ENCODE peak calls at places on chromosomes 13 and 19, in seven cellular contexts. D is K562, V is HepG2, Z is GM12891, J is GM12878, R is SK-N-SH, E is H1. P is an unnamed sample.

GRCh38 chr19:710767-711166 is 2.0 kb downstream of the PALM start:
- DNase-seq in V (no peak), R (no peak), E (no peak), D (no peak), Z (no peak), J (no peak), P (no peak)

GRCh38 chr13:54799621-54800226 is 1771.1 kb downstream of the OLFM4 start:
- DNase-seq in V (no peak), E (no peak), Z (no peak), R (no peak), J (no peak), D (no peak), P (no peak)

GRCh38 chr13:107743983-107744382 is 471.4 kb downstream of the LIG4 start:
- DNase-seq in D (no peak), Z (no peak), V (no peak), J (no peak), E (no peak), R (no peak), P (no peak)

GRCh38 chr19:19059837-19060611 is 3.8 kb upstream of the SLC25A42 start:
- DNase-seq in V (no peak), J (no peak), Z (no peak), R (no peak), D (peak), E (no peak), P (no peak)

GRCh38 chr19:48547722-48548121 is 4.2 kb upstream of the SULT2B1 start:
- DNase-seq in V (no peak), Z (no peak), J (no peak), D (no peak), R (no peak), E (no peak), P (no peak)

GRCh38 chr19:13839938-13840750 is 36.8 kb upstream of the NANOS3 start:
- DNase-seq in R (no peak), D (no peak), J (no peak), V (no peak), E (no peak), Z (no peak), P (no peak)

GRCh38 chr13:78133511-78133910 is 214.9 kb upstream of the EDNRB start:
- DNase-seq in R (peak), E (no peak), D (no peak), J (no peak), Z (no peak), V (no peak), P (no peak)

GRCh38 chr13:101792189-101792588 is 339.7 kb downstream of the ITGBL1 start:
- DNase-seq in E (no peak), R (no peak), D (no peak), J (no peak), Z (no peak), V (no peak), P (no peak)

GRCh38 chr13:36764536-36764935 is 54.5 kb upstream of the RFXAP start:
- DNase-seq in D (no peak), E (no peak), J (no peak), V (no peak), R (no peak), Z (no peak), P (no peak)

GRCh38 chr13:47114030-47114429 is 217.2 kb upstream of the HTR2A start:
- DNase-seq in D (no peak), J (no peak), Z (no peak), R (no peak), E (no peak), V (no peak), P (no peak)

GRCh38 chr19:11699931-11700794 is 38.6 kb downstream of the ZNF823 start:
- DNase-seq in E (no peak), J (no peak), Z (no peak), D (peak), V (peak), R (peak), P (no peak)

GRCh38 chr13:43908156-43909126 is 28.7 kb downstream of the LACC1 start:
- DNase-seq in R (peak), E (no peak), J (no peak), V (peak), D (no peak), Z (no peak), P (no peak)

GRCh38 chr19:28169168-28169862 is 1043.6 kb downstream of the UQCRFS1 start:
- DNase-seq in D (no peak), Z (no peak), E (no peak), V (no peak), J (no peak), R (no peak), P (no peak)

GRCh38 chr19:18834644-18834984 is 2.9 kb downstream of the UPF1 start:
- DNase-seq in R (no peak), D (no peak), E (no peak), J (no peak), Z (no peak), V (no peak), P (no peak)

GRCh38 chr19:48319647-48320537 is 5.5 kb upstream of the EMP3 start:
- DNase-seq in V (peak), J (no peak), D (peak), Z (no peak), E (no peak), R (peak), P (no peak)

GRCh38 chr19:12720851-12721655 is 2.7 kb downstream of the TNPO2 start:
- DNase-seq in V (no peak), E (no peak), D (peak), Z (no peak), R (peak), J (no peak), P (no peak)

GRCh38 chr13:109436841-109437240 is 349.5 kb downstream of the IRS2 start:
- DNase-seq in E (no peak), J (no peak), Z (no peak), D (no peak), R (no peak), V (no peak), P (no peak)

GRCh38 chr19:35284153-35285140 is 2.1 kb downstream of the HAMP start:
- DNase-seq in R (no peak), J (no peak), Z (no peak), E (no peak), D (no peak), V (peak), P (no peak)

GRCh38 chr19:23116802-23117571 is at the start of gene ZNF730:
- DNase-seq in J (peak), V (no peak), D (peak), R (peak), E (peak), Z (peak), P (peak)

GRCh38 chr13:78201411-78201810 is 282.8 kb upstream of the EDNRB start:
- DNase-seq in J (peak), E (no peak), D (no peak), Z (no peak), V (no peak), R (no peak), P (no peak)

GRCh38 chr13:29923554-29924481 is 73.4 kb upstream of the UBL3 start:
- DNase-seq in J (no peak), E (peak), V (peak), Z (peak), R (peak), D (peak), P (peak)

GRCh38 chr19:58474291-58474996 is 1.7 kb upstream of the ZNF446 start:
- DNase-seq in J (no peak), R (peak), D (no peak), E (no peak), V (no peak), Z (no peak), P (no peak)

GRCh38 chr19:13008926-13009787 is 13.9 kb downstream of the NFIX start:
- DNase-seq in Z (no peak), R (peak), E (no peak), J (no peak), D (peak), V (no peak), P (no peak)

GRCh38 chr13:97600438-97601080 is 166.6 kb downstream of the RAP2A start:
- DNase-seq in R (no peak), D (no peak), V (peak), Z (no peak), J (no peak), E (no peak), P (no peak)

GRCh38 chr13:103883698-103884097 is 817.5 kb upstream of the SLC10A2 start:
- DNase-seq in D (no peak), E (no peak), J (no peak), R (no peak), V (no peak), Z (no peak), P (no peak)

GRCh38 chr19:19570561-19570960 is 32.5 kb downstream of the CILP2 start:
- DNase-seq in D (no peak), Z (no peak), E (no peak), V (no peak), R (no peak), J (no peak), P (no peak)

GRCh38 chr13:105343134-105343806 is 1192.2 kb downstream of the EFNB2 start:
- DNase-seq in J (no peak), R (no peak), V (no peak), D (no peak), E (no peak), Z (no peak), P (no peak)

GRCh38 chr19:1860821-1861598 is 2.4 kb downstream of the KLF16 start:
- DNase-seq in Z (no peak), D (no peak), E (no peak), J (no peak), R (no peak), V (no peak), P (no peak)

GRCh38 chr19:35019144-35019543 is 11.1 kb upstream of the SCN1B start:
- DNase-seq in Z (no peak), D (no peak), R (no peak), E (no peak), V (no peak), J (no peak), P (no peak)

GRCh38 chr19:51111606-51112005 is 3.4 kb upstream of the CTU1 start:
- DNase-seq in R (no peak), Z (no peak), D (no peak), V (peak), J (no peak), E (no peak), P (no peak)

GRCh38 chr13:109990296-109990695 is 203.9 kb upstream of the IRS2 start:
- DNase-seq in R (no peak), V (no peak), J (no peak), E (no peak), D (no peak), Z (no peak), P (no peak)

GRCh38 chr19:17560205-17560595 is 4.8 kb downstream of the COLGALT1 start:
- DNase-seq in Z (no peak), D (no peak), E (no peak), J (no peak), V (no peak), R (no peak), P (no peak)

GRCh38 chr13:87676254-87677042 is 5.3 kb downstream of the SLITRK5 start:
- DNase-seq in D (no peak), Z (no peak), E (no peak), R (peak), J (no peak), V (no peak), P (no peak)

GRCh38 chr19:17860993-17861360 is 1.3 kb downstream of the RPL18A start:
- DNase-seq in R (no peak), J (no peak), V (no peak), E (no peak), D (peak), Z (no peak), P (no peak)

GRCh38 chr13:45662122-45662521 is 40.0 kb upstream of the CBY2 start:
- DNase-seq in E (no peak), R (no peak), J (no peak), V (no peak), Z (no peak), D (no peak), P (no peak)

GRCh38 chr13:36282818-36283432 is 14.7 kb downstream of the CCDC169 start:
- DNase-seq in V (peak), Z (no peak), J (no peak), R (peak), E (no peak), D (no peak), P (no peak)

GRCh38 chr19:31499826-31500539 is 150.7 kb upstream of the TSHZ3 start:
- DNase-seq in J (no peak), E (no peak), V (no peak), R (no peak), Z (no peak), D (no peak), P (no peak)

GRCh38 chr13:32984857-32985626 is 31.2 kb upstream of the KL start:
- DNase-seq in D (no peak), E (no peak), V (no peak), J (no peak), R (no peak), Z (no peak), P (no peak)

GRCh38 chr19:30357580-30357954 is 14.6 kb upstream of the ZNF536 start:
- DNase-seq in D (no peak), E (no peak), J (no peak), V (no peak), R (no peak), Z (no peak), P (no peak)

GRCh38 chr13:75170321-75170720 is 311.6 kb downstream of the TBC1D4 start:
- DNase-seq in E (no peak), J (no peak), V (no peak), Z (no peak), D (no peak), R (no peak), P (no peak)

GRCh38 chr13:75161804-75162203 is 320.2 kb downstream of the TBC1D4 start:
- DNase-seq in V (no peak), J (no peak), D (no peak), Z (no peak), R (no peak), E (no peak), P (no peak)

GRCh38 chr13:75165543-75166230 is 316.3 kb downstream of the TBC1D4 start:
- DNase-seq in Z (no peak), D (no peak), J (no peak), V (no peak), E (no peak), R (no peak), P (no peak)
- TF ChIP-seq TAF1 in Z (no peak), D (no peak), J (no peak), V (no peak), E (no peak), R (no peak), P (no peak)

GRCh38 chr13:21014666-21015170 is 46.7 kb downstream of the LATS2 start:
- DNase-seq in Z (no peak), E (no peak), D (no peak), V (peak), R (no peak), J (no peak), P (no peak)
- TF ChIP-seq TAF1 in Z (no peak), E (no peak), D (no peak), V (no peak), R (no peak), J (no peak), P (no peak)

GRCh38 chr13:74194856-74195255 is 60.7 kb upstream of the KLF12 start:
- DNase-seq in E (no peak), Z (no peak), J (no peak), R (no peak), D (no peak), V (no peak), P (no peak)
- TF ChIP-seq TAF1 in E (no peak), Z (no peak), J (no peak), R (no peak), D (no peak), V (no peak), P (no peak)

GRCh38 chr19:39499932-39500331 is 1.2 kb downstream of the DLL3 start:
- DNase-seq in D (no peak), Z (no peak), R (no peak), E (no peak), J (no peak), V (no peak), P (no peak)

GRCh38 chr19:39500543-39500942 is 1.8 kb downstream of the DLL3 start:
- DNase-seq in R (no peak), Z (no peak), E (no peak), D (no peak), V (no peak), J (no peak), P (no peak)

GRCh38 chr19:39499082-39499642 is 415 bp downstream of the DLL3 start:
- DNase-seq in V (no peak), D (no peak), E (no peak), R (peak), J (no peak), Z (no peak), P (no peak)

GRCh38 chr19:39497850-39498261 is 891 bp upstream of the DLL3 start:
- DNase-seq in J (no peak), D (peak), Z (no peak), V (peak), E (no peak), R (peak), P (no peak)

DNA sequence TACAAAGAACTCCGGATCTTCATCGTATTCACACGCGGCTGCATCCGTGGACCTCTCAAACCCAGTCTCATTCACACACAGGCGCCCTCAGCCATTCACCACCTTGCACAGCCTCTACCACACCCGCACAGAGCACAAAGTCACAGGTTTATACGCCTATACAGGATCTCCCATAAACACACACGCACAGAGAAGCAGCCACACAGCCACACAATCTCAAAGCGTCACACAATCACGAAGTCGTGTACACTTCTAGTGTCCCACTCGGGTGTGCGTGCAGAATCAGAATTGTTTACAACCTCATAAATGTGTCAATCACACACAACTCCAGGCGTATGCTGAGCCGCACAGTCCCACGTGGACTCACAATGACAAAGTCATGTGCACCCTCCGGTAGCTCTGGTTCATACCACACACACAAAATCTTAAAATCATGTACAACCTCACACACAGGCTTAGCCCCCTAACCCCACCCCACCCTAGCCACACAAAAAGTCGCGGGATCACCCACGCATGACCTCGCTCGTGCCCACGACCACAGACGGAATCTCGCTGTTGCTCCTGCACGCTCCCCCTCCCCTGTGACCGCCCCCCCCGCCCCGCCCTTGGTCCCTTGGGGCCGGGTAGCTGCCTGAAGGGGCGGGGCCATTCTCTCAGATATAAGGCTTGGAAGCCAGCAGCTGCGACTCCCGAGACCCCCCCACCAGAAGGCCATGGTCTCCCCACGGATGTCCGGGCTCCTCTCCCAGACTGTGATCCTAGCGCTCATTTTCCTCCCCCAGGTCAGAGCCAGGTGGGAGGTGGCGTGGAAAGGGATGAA is at the start of gene DLL3:
- DNase-seq in V (no peak), J (no peak), R (peak), Z (no peak), D (peak), E (no peak), P (no peak)
- TF ChIP-seq TAF1 in V (no peak), J (no peak), R (no peak), Z (no peak), D (no peak), E (no peak), P (no peak)

GRCh38 chr19:2982983-2983350 is 5.6 kb downstream of the TLE6 start:
- DNase-seq in Z (no peak), V (no peak), R (peak), E (no peak), D (no peak), J (no peak), P (no peak)
- TF ChIP-seq TAF1 in Z (no peak), V (no peak), R (peak), E (no peak), D (no peak), J (no peak), P (no peak)

GRCh38 chr13:24685314-24685713 is 5.1 kb downstream of the ATP12A start:
- DNase-seq in V (no peak), R (no peak), E (no peak), J (no peak), D (no peak), Z (no peak), P (no peak)
- TF ChIP-seq TAF1 in V (no peak), R (no peak), E (no peak), J (no peak), D (no peak), Z (no peak), P (no peak)

GRCh38 chr13:50129923-50130685 is 114.9 kb downstream of the KCNRG start:
- DNase-seq in E (no peak), V (no peak), D (no peak), J (no peak), R (peak), Z (no peak), P (no peak)

GRCh38 chr13:50128406-50129048 is 113.3 kb downstream of the KCNRG start:
- DNase-seq in Z (peak), J (no peak), V (no peak), E (no peak), R (no peak), D (no peak), P (no peak)

GRCh38 chr13:50131998-50132936 is 117.0 kb downstream of the KCNRG start:
- DNase-seq in J (no peak), R (no peak), V (no peak), E (no peak), D (no peak), Z (no peak), P (no peak)

GRCh38 chr13:50129065-50129922 is 114.0 kb downstream of the KCNRG start:
- DNase-seq in E (no peak), R (no peak), J (no peak), Z (no peak), V (no peak), D (no peak), P (no peak)

GRCh38 chr13:50130686-50131051 is 115.4 kb downstream of the KCNRG start:
- DNase-seq in V (no peak), E (no peak), J (no peak), R (peak), Z (no peak), D (no peak), P (no peak)
- TF ChIP-seq TAF1 in V (no peak), E (no peak), J (no peak), R (no peak), Z (no peak), D (no peak), P (no peak)

GRCh38 chr19:9871626-9872338 is 36.7 kb downstream of the PIN1 start:
- DNase-seq in J (no peak), V (peak), E (no peak), D (no peak), Z (no peak), R (no peak), P (no peak)
- TF ChIP-seq TAF1 in J (no peak), V (no peak), E (no peak), D (no peak), Z (no peak), R (no peak), P (no peak)

P was measured in GM12892.